ENCODE peak calls at places on chromosome 12, in four cellular contexts. One of them, this sample, is unnamed.

GRCh38 chr12:101277443-101277842 is 2.5 kb upstream of the UTP20 start:
- DNase-seq in ovary: no peak
- DNase-seq in uterus: no peak
- DNase-seq in heart right ventricle: no peak
- DNase-seq in this sample: no peak

GRCh38 chr12:3558255-3558654 is 67.3 kb downstream of the PRMT8 start:
- DNase-seq in ovary: no peak
- DNase-seq in uterus: no peak
- DNase-seq in heart right ventricle: no peak
- DNase-seq in this sample: no peak

GRCh38 chr12:11545438-11546330 is 103.8 kb upstream of the ETV6 start:
- DNase-seq in ovary: no peak
- DNase-seq in uterus: no peak
- DNase-seq in heart right ventricle: no peak
- DNase-seq in this sample: no peak

GRCh38 chr12:44446181-44446580 is 429.9 kb downstream of the NELL2 start:
- DNase-seq in ovary: no peak
- DNase-seq in uterus: no peak
- DNase-seq in heart right ventricle: no peak
- DNase-seq in this sample: no peak

GRCh38 chr12:30794591-30795409 is 40.0 kb upstream of the CAPRIN2 start:
- DNase-seq in ovary: no peak
- DNase-seq in uterus: no peak
- DNase-seq in heart right ventricle: no peak
- DNase-seq in this sample: peak; percentile 57

GRCh38 chr12:112584266-112584722 is 165.5 kb downstream of the PTPN11 start:
- DNase-seq in ovary: no peak
- DNase-seq in uterus: no peak
- DNase-seq in heart right ventricle: no peak
- DNase-seq in this sample: no peak

GRCh38 chr12:25135531-25136154 is 59.3 kb downstream of the DNAI7 start:
- DNase-seq in ovary: no peak
- DNase-seq in uterus: no peak
- DNase-seq in heart right ventricle: no peak
- DNase-seq in this sample: no peak

GRCh38 chr12:7143564-7143963 is 13.4 kb downstream of the CLSTN3 start:
- DNase-seq in ovary: no peak
- DNase-seq in uterus: no peak
- DNase-seq in heart right ventricle: no peak
- DNase-seq in this sample: peak; percentile 46

GRCh38 chr12:13390381-13390856 is 193.9 kb downstream of the EMP1 start:
- DNase-seq in ovary: peak; percentile 57
- DNase-seq in uterus: peak; percentile 59
- DNase-seq in heart right ventricle: peak; percentile 86
- DNase-seq in this sample: peak; percentile 94

GRCh38 chr12:94100990-94101901 is 47.1 kb upstream of the PLXNC1 start:
- DNase-seq in ovary: peak; percentile 83
- DNase-seq in uterus: peak; percentile 72
- DNase-seq in heart right ventricle: peak; percentile 74
- DNase-seq in this sample: peak; percentile 69

GRCh38 chr12:76346798-76347420 is 1.3 kb downstream of the BBS10 start:
- DNase-seq in ovary: no peak
- DNase-seq in uterus: no peak
- DNase-seq in heart right ventricle: peak; percentile 35
- DNase-seq in this sample: peak; percentile 56

GRCh38 chr12:52487211-52487610 is 5.8 kb downstream of the KRT6A start:
- DNase-seq in ovary: no peak
- DNase-seq in uterus: no peak
- DNase-seq in heart right ventricle: no peak
- DNase-seq in this sample: no peak

GRCh38 chr12:102343361-102344121 is 136.8 kb downstream of the IGF1 start:
- DNase-seq in ovary: no peak
- DNase-seq in uterus: no peak
- DNase-seq in heart right ventricle: no peak
- DNase-seq in this sample: no peak

GRCh38 chr12:95788637-95789036 is 1.9 kb downstream of the NTN4 start:
- DNase-seq in ovary: no peak
- DNase-seq in uterus: no peak
- DNase-seq in heart right ventricle: no peak
- DNase-seq in this sample: no peak

DNA sequence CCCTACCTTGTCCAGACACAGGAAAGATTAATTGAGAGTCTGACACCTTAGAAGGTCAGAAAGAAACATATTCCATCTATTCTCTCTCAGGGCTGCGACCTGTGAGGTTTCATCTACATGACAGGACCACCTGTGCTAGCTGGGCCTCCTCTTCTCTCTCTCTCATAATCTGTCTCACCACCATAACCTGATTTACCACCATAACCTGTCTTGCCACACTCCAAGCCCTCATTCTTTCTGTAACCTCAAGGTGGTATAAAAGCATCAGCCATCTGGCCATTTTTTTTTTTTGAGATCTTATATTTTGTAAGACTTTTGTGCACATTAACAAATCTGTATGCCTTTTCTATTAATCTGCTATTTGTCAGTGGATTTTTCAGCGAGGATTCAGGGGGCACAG is 75.5 kb downstream of the ACADS start:
- DNase-seq in ovary: no peak
- DNase-seq in uterus: no peak
- DNase-seq in heart right ventricle: no peak
- DNase-seq in this sample: no peak
- H3K27ac ChIP-seq in ovary: no peak overlapping the region
- H3K27ac ChIP-seq in uterus: no peak overlapping the region
- H3K27ac ChIP-seq in heart right ventricle: no peak overlapping the region
- H3K27ac ChIP-seq in this sample: no peak overlapping the region

GRCh38 chr12:46126050-46126727 is 135.8 kb upstream of the SCAF11 start:
- DNase-seq in ovary: no peak
- DNase-seq in uterus: no peak
- DNase-seq in heart right ventricle: no peak
- DNase-seq in this sample: no peak

GRCh38 chr12:46124132-46124847 is 133.9 kb upstream of the SCAF11 start:
- DNase-seq in ovary: no peak
- DNase-seq in uterus: no peak
- DNase-seq in heart right ventricle: no peak
- DNase-seq in this sample: no peak

DNA sequence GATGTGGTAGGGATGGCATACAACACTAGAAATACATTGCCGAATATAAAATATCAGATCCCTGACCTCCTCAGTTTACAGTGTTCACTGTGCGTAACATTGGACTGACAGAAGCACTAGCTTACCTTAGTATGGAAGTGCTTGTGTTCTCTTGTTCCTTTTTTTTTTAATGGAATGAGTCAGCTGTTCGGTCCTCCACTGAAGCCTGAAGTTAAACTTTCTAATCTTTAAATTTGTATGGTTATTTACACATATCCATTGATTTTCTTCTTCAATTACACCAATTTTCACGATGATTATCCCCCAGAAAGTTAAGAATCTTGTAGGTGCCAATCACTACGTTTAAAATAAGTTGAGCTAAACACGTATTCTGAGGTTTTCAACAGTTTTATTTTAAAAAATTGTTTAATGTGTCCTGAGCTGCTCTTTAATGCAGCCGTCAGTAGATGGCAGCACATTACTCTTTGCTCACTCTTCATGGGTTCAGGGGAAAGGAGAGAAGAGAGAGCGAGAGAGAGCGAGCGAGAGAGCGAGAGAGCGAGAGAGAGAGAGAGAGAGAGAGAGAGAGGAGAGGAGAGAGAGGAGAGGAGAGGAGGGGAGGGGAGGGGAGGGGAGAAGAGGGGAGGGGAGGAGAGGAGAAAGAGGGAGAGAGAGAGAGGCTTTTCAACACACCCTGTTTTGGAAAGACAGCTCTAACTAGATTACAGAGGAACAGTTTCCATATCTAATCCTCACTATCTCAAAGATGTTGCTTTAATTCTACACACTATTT is 134.7 kb upstream of the SCAF11 start:
- DNase-seq in ovary: peak; percentile 45
- DNase-seq in uterus: peak; percentile 62
- DNase-seq in heart right ventricle: peak; percentile 65
- DNase-seq in this sample: peak; percentile 82
- TF ChIP-seq CTCF in ovary: peak; percentile 92
- TF ChIP-seq CTCF in uterus: peak; percentile 79
- TF ChIP-seq CTCF in heart right ventricle: peak; percentile 72
- TF ChIP-seq CTCF in this sample: peak; percentile 80

GRCh38 chr12:126243814-126244213 is 1178.6 kb downstream of the AACS start:
- DNase-seq in ovary: no peak
- DNase-seq in uterus: no peak
- DNase-seq in heart right ventricle: no peak
- DNase-seq in this sample: no peak

GRCh38 chr12:126248871-126249403 is 1183.7 kb downstream of the AACS start:
- DNase-seq in ovary: no peak
- DNase-seq in uterus: no peak
- DNase-seq in heart right ventricle: no peak
- DNase-seq in this sample: no peak

DNA sequence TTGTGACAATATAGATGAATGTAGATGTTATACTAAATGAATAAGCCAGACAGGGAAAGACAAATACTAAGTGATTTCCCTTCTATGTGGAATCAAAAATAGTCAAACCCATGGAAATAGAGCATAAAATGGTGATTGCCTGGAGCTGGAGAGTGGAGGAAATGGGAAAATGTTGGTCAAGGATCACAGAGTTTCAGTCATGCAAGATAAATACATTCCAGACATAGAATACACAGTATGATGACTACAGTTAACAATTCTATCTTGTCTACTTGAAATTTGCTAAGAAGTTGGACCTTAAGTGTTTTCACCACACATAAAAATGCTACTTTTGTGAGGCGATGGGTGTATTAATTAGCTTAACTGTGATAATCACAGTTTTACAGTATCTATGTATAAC is 1182.7 kb downstream of the AACS start:
- DNase-seq in ovary: no peak
- DNase-seq in uterus: no peak
- DNase-seq in heart right ventricle: no peak
- DNase-seq in this sample: no peak
- H3K9me3 ChIP-seq in ovary: no peaks in the 10 kb centered on the region
- H3K9me3 ChIP-seq in uterus: no peaks in the 10 kb centered on the region
- H3K9me3 ChIP-seq in heart right ventricle: no peaks in the 10 kb centered on the region
- H3K9me3 ChIP-seq in this sample: no peaks in the 10 kb centered on the region

DNA sequence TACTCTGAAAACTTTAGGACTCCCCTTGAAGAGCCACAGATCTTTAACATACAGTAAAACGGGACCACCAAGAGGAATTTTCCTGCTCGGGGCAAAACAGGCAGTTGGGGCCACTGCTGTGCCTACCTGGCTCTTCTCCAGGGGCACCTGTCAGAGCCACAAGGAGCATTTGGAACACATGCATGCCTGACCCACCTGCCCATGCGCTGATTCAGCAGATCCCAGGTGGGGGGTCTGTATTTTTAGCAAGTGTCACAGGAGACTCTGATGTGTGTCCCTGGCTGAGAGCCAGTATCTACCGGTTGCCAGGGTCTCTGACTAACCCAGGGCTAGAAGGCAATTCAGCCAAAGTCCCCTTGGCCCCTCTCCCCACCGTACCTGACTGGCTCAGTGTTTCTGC is 6.5 kb downstream of the CTDSP2 start:
- DNase-seq in ovary: no peak
- DNase-seq in uterus: no peak
- DNase-seq in heart right ventricle: no peak
- DNase-seq in this sample: no peak
- H3K27ac ChIP-seq in ovary: peak overlapping the region; percentile 58
- H3K27ac ChIP-seq in uterus: peak overlapping the region; percentile 10
- H3K27ac ChIP-seq in heart right ventricle: peak overlapping the region; percentile 73
- H3K27ac ChIP-seq in this sample: peak overlapping the region; percentile 68

GRCh38 chr12:119011231-119011630 is 29.9 kb downstream of the SRRM4 start:
- DNase-seq in ovary: no peak
- DNase-seq in uterus: no peak
- DNase-seq in heart right ventricle: no peak
- DNase-seq in this sample: no peak
- TF ChIP-seq CTCF in ovary: no peak
- TF ChIP-seq CTCF in uterus: no peak
- TF ChIP-seq CTCF in heart right ventricle: no peak
- TF ChIP-seq CTCF in this sample: no peak

GRCh38 chr12:34333337-34333736 is 311.0 kb downstream of the ALG10 start:
- DNase-seq in ovary: no peak
- DNase-seq in uterus: no peak
- DNase-seq in heart right ventricle: no peak
- DNase-seq in this sample: no peak
- H3K9me3 ChIP-seq in ovary: no peaks in the 10 kb centered on the region
- H3K9me3 ChIP-seq in uterus: no peaks in the 10 kb centered on the region
- H3K9me3 ChIP-seq in heart right ventricle: no peaks in the 10 kb centered on the region
- H3K9me3 ChIP-seq in this sample: no peaks in the 10 kb centered on the region

DNA sequence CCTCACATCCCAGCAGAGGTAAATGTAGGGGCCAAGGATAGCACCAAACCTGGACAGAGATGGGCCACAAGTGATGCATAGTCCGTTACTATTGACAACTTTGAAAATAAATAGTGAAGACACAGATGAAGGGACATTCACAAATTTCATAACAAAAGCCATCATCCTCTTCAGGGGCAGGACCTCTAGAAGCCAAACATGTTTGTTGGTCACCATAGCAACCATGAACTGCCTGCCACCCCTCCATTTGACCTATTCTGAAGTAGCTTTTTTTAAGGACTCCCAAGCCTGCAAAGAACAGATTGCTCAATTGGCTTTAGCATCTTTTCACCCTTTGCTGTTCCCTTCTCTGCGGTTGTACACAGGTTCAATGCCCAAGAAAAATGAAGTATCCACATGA is 35.7 kb upstream of the MDM1 start:
- DNase-seq in ovary: no peak
- DNase-seq in uterus: no peak
- DNase-seq in heart right ventricle: no peak
- DNase-seq in this sample: no peak
- H3K27ac ChIP-seq in ovary: no peak overlapping the region
- H3K27ac ChIP-seq in uterus: no peak overlapping the region
- H3K27ac ChIP-seq in heart right ventricle: no peak overlapping the region
- H3K27ac ChIP-seq in this sample: no peak overlapping the region